ENCODE peak calls at places on chromosomes 13 and 19, in ten cellular contexts. One of them, this sample, is unnamed.

GRCh38 chr13:65497265-65497664 is 1732.9 kb downstream of the PCDH9 start:
- DNase-seq in NCI-H345: no peak
- DNase-seq in heart right ventricle: no peak
- DNase-seq in activated T-cell treated with anti-CD3 and anti-CD28 coated beads for 1 hour: no peak
- DNase-seq in psoas muscle: no peak
- DNase-seq in NCI-H1930: no peak
- DNase-seq in epithelial cell of esophagus: peak
- DNase-seq in DMS53: peak
- DNase-seq in activated naive CD4-positive, alpha-beta T cell: no peak
- DNase-seq in adipocyte: peak
- DNase-seq in this sample: no peak

GRCh38 chr19:33052352-33052972 is 12.2 kb downstream of the RHPN2 start:
- DNase-seq in adipocyte: peak
- DNase-seq in DMS53: peak
- DNase-seq in NCI-H1930: no peak
- DNase-seq in activated naive CD4-positive, alpha-beta T cell: no peak
- DNase-seq in heart right ventricle: no peak
- DNase-seq in psoas muscle: no peak
- DNase-seq in epithelial cell of esophagus: peak
- DNase-seq in activated T-cell treated with anti-CD3 and anti-CD28 coated beads for 1 hour: no peak
- DNase-seq in NCI-H345: peak
- DNase-seq in this sample: no peak

GRCh38 chr13:99796175-99796819 is 175.3 kb downstream of the ZIC5 start:
- DNase-seq in adipocyte: peak
- DNase-seq in heart right ventricle: no peak
- DNase-seq in NCI-H1930: no peak
- DNase-seq in epithelial cell of esophagus: peak
- DNase-seq in NCI-H345: no peak
- DNase-seq in activated T-cell treated with anti-CD3 and anti-CD28 coated beads for 1 hour: no peak
- DNase-seq in activated naive CD4-positive, alpha-beta T cell: no peak
- DNase-seq in DMS53: peak
- DNase-seq in psoas muscle: no peak
- DNase-seq in this sample: no peak

GRCh38 chr13:52815330-52815729 is 33.1 kb downstream of the PCDH8 start:
- DNase-seq in heart right ventricle: no peak
- DNase-seq in psoas muscle: no peak
- DNase-seq in activated naive CD4-positive, alpha-beta T cell: no peak
- DNase-seq in activated T-cell treated with anti-CD3 and anti-CD28 coated beads for 1 hour: no peak
- DNase-seq in DMS53: no peak
- DNase-seq in NCI-H1930: no peak
- DNase-seq in NCI-H345: no peak
- DNase-seq in adipocyte: no peak
- DNase-seq in epithelial cell of esophagus: no peak
- DNase-seq in this sample: no peak

GRCh38 chr19:16106121-16106520 is 5.6 kb upstream of the RAB8A start:
- DNase-seq in NCI-H1930: no peak
- DNase-seq in activated naive CD4-positive, alpha-beta T cell: no peak
- DNase-seq in adipocyte: peak
- DNase-seq in activated T-cell treated with anti-CD3 and anti-CD28 coated beads for 1 hour: no peak
- DNase-seq in NCI-H345: no peak
- DNase-seq in DMS53: no peak
- DNase-seq in epithelial cell of esophagus: peak
- DNase-seq in psoas muscle: no peak
- DNase-seq in heart right ventricle: no peak
- DNase-seq in this sample: no peak

GRCh38 chr19:1862424-1863307 is 713 bp downstream of the KLF16 start:
- DNase-seq in psoas muscle: peak
- DNase-seq in activated naive CD4-positive, alpha-beta T cell: no peak
- DNase-seq in adipocyte: peak
- DNase-seq in activated T-cell treated with anti-CD3 and anti-CD28 coated beads for 1 hour: no peak
- DNase-seq in NCI-H345: peak
- DNase-seq in heart right ventricle: peak
- DNase-seq in NCI-H1930: no peak
- DNase-seq in DMS53: peak
- DNase-seq in epithelial cell of esophagus: peak
- DNase-seq in this sample: peak

GRCh38 chr19:53868091-53868891 is 608 bp downstream of the MYADM start:
- DNase-seq in NCI-H345: no peak
- DNase-seq in activated naive CD4-positive, alpha-beta T cell: peak
- DNase-seq in epithelial cell of esophagus: peak
- DNase-seq in NCI-H1930: no peak
- DNase-seq in activated T-cell treated with anti-CD3 and anti-CD28 coated beads for 1 hour: no peak
- DNase-seq in DMS53: no peak
- DNase-seq in psoas muscle: peak
- DNase-seq in heart right ventricle: peak
- DNase-seq in adipocyte: peak
- DNase-seq in this sample: no peak

GRCh38 chr13:99150575-99151370 is 49.9 kb upstream of the UBAC2 start:
- DNase-seq in psoas muscle: no peak
- DNase-seq in adipocyte: peak
- DNase-seq in NCI-H345: no peak
- DNase-seq in heart right ventricle: no peak
- DNase-seq in activated T-cell treated with anti-CD3 and anti-CD28 coated beads for 1 hour: no peak
- DNase-seq in epithelial cell of esophagus: peak
- DNase-seq in NCI-H1930: no peak
- DNase-seq in DMS53: no peak
- DNase-seq in activated naive CD4-positive, alpha-beta T cell: no peak
- DNase-seq in this sample: no peak

GRCh38 chr13:30766957-30767603 is 31.7 kb downstream of the ALOX5AP start:
- DNase-seq in psoas muscle: no peak
- DNase-seq in activated naive CD4-positive, alpha-beta T cell: no peak
- DNase-seq in epithelial cell of esophagus: no peak
- DNase-seq in adipocyte: no peak
- DNase-seq in NCI-H1930: no peak
- DNase-seq in activated T-cell treated with anti-CD3 and anti-CD28 coated beads for 1 hour: no peak
- DNase-seq in DMS53: no peak
- DNase-seq in NCI-H345: no peak
- DNase-seq in heart right ventricle: no peak
- DNase-seq in this sample: no peak

GRCh38 chr13:99040536-99041141 is 62.8 kb upstream of the DOCK9 start:
- DNase-seq in adipocyte: no peak
- DNase-seq in epithelial cell of esophagus: peak
- DNase-seq in DMS53: peak
- DNase-seq in activated T-cell treated with anti-CD3 and anti-CD28 coated beads for 1 hour: no peak
- DNase-seq in NCI-H1930: no peak
- DNase-seq in heart right ventricle: no peak
- DNase-seq in NCI-H345: peak
- DNase-seq in activated naive CD4-positive, alpha-beta T cell: no peak
- DNase-seq in psoas muscle: no peak
- DNase-seq in this sample: no peak

GRCh38 chr13:43573361-43573740 is 213.4 kb downstream of the ENOX1 start:
- DNase-seq in epithelial cell of esophagus: peak
- DNase-seq in adipocyte: peak
- DNase-seq in psoas muscle: no peak
- DNase-seq in heart right ventricle: no peak
- DNase-seq in NCI-H345: no peak
- DNase-seq in DMS53: no peak
- DNase-seq in activated naive CD4-positive, alpha-beta T cell: no peak
- DNase-seq in activated T-cell treated with anti-CD3 and anti-CD28 coated beads for 1 hour: no peak
- DNase-seq in NCI-H1930: no peak
- DNase-seq in this sample: no peak

GRCh38 chr19:41354343-41354974 is 737 bp upstream of the TGFB1 start:
- DNase-seq in heart right ventricle: peak
- DNase-seq in adipocyte: no peak
- DNase-seq in epithelial cell of esophagus: no peak
- DNase-seq in activated naive CD4-positive, alpha-beta T cell: no peak
- DNase-seq in psoas muscle: no peak
- DNase-seq in NCI-H1930: no peak
- DNase-seq in activated T-cell treated with anti-CD3 and anti-CD28 coated beads for 1 hour: no peak
- DNase-seq in NCI-H345: no peak
- DNase-seq in DMS53: no peak
- DNase-seq in this sample: no peak

GRCh38 chr19:8320564-8321066 is 560 bp downstream of the NDUFA7 start:
- DNase-seq in NCI-H345: no peak
- DNase-seq in NCI-H1930: no peak
- DNase-seq in activated naive CD4-positive, alpha-beta T cell: no peak
- DNase-seq in psoas muscle: no peak
- DNase-seq in epithelial cell of esophagus: no peak
- DNase-seq in adipocyte: no peak
- DNase-seq in heart right ventricle: no peak
- DNase-seq in activated T-cell treated with anti-CD3 and anti-CD28 coated beads for 1 hour: no peak
- DNase-seq in DMS53: peak
- DNase-seq in this sample: no peak

GRCh38 chr19:42150353-42150752 is 18.1 kb upstream of the POU2F2 start:
- DNase-seq in psoas muscle: no peak
- DNase-seq in DMS53: no peak
- DNase-seq in heart right ventricle: no peak
- DNase-seq in NCI-H1930: no peak
- DNase-seq in activated T-cell treated with anti-CD3 and anti-CD28 coated beads for 1 hour: no peak
- DNase-seq in activated naive CD4-positive, alpha-beta T cell: no peak
- DNase-seq in adipocyte: no peak
- DNase-seq in NCI-H345: peak
- DNase-seq in epithelial cell of esophagus: no peak
- DNase-seq in this sample: no peak

GRCh38 chr13:36251528-36251927 is 37.2 kb upstream of the SOHLH2 start:
- DNase-seq in NCI-H345: no peak
- DNase-seq in psoas muscle: no peak
- DNase-seq in adipocyte: peak
- DNase-seq in heart right ventricle: no peak
- DNase-seq in DMS53: peak
- DNase-seq in NCI-H1930: no peak
- DNase-seq in epithelial cell of esophagus: peak
- DNase-seq in activated naive CD4-positive, alpha-beta T cell: no peak
- DNase-seq in activated T-cell treated with anti-CD3 and anti-CD28 coated beads for 1 hour: no peak
- DNase-seq in this sample: no peak

GRCh38 chr13:66402071-66402470 is 828.1 kb downstream of the PCDH9 start:
- DNase-seq in DMS53: no peak
- DNase-seq in heart right ventricle: no peak
- DNase-seq in activated T-cell treated with anti-CD3 and anti-CD28 coated beads for 1 hour: no peak
- DNase-seq in NCI-H1930: peak
- DNase-seq in activated naive CD4-positive, alpha-beta T cell: no peak
- DNase-seq in epithelial cell of esophagus: no peak
- DNase-seq in psoas muscle: no peak
- DNase-seq in NCI-H345: no peak
- DNase-seq in adipocyte: no peak
- DNase-seq in this sample: no peak

GRCh38 chr13:35923347-35923746 is 207.8 kb downstream of the DCLK1 start:
- DNase-seq in epithelial cell of esophagus: peak
- DNase-seq in NCI-H1930: no peak
- DNase-seq in adipocyte: peak
- DNase-seq in NCI-H345: peak
- DNase-seq in activated naive CD4-positive, alpha-beta T cell: no peak
- DNase-seq in psoas muscle: no peak
- DNase-seq in heart right ventricle: peak
- DNase-seq in DMS53: no peak
- DNase-seq in activated T-cell treated with anti-CD3 and anti-CD28 coated beads for 1 hour: no peak
- DNase-seq in this sample: no peak

GRCh38 chr19:15452111-15453047 is 2.6 kb upstream of the WIZ start:
- DNase-seq in NCI-H1930: peak
- DNase-seq in heart right ventricle: peak
- DNase-seq in epithelial cell of esophagus: peak
- DNase-seq in NCI-H345: peak
- DNase-seq in DMS53: peak
- DNase-seq in activated T-cell treated with anti-CD3 and anti-CD28 coated beads for 1 hour: no peak
- DNase-seq in adipocyte: peak
- DNase-seq in activated naive CD4-positive, alpha-beta T cell: no peak
- DNase-seq in psoas muscle: peak
- DNase-seq in this sample: peak

GRCh38 chr19:50480281-50481111 is 3.8 kb upstream of the GARIN5A start:
- DNase-seq in NCI-H345: no peak
- DNase-seq in psoas muscle: no peak
- DNase-seq in activated naive CD4-positive, alpha-beta T cell: no peak
- DNase-seq in NCI-H1930: no peak
- DNase-seq in activated T-cell treated with anti-CD3 and anti-CD28 coated beads for 1 hour: no peak
- DNase-seq in epithelial cell of esophagus: no peak
- DNase-seq in adipocyte: no peak
- DNase-seq in heart right ventricle: no peak
- DNase-seq in DMS53: no peak
- DNase-seq in this sample: no peak

GRCh38 chr19:17703823-17704463 is 15.3 kb upstream of the MAP1S start:
- DNase-seq in activated naive CD4-positive, alpha-beta T cell: peak
- DNase-seq in heart right ventricle: peak
- DNase-seq in epithelial cell of esophagus: peak
- DNase-seq in NCI-H345: peak
- DNase-seq in psoas muscle: peak
- DNase-seq in DMS53: peak
- DNase-seq in adipocyte: peak
- DNase-seq in activated T-cell treated with anti-CD3 and anti-CD28 coated beads for 1 hour: peak
- DNase-seq in NCI-H1930: no peak
- DNase-seq in this sample: no peak

GRCh38 chr13:59601993-59602392 is 561.7 kb downstream of the DIAPH3 start:
- DNase-seq in adipocyte: no peak
- DNase-seq in NCI-H1930: no peak
- DNase-seq in DMS53: no peak
- DNase-seq in psoas muscle: no peak
- DNase-seq in epithelial cell of esophagus: peak
- DNase-seq in NCI-H345: no peak
- DNase-seq in heart right ventricle: no peak
- DNase-seq in activated T-cell treated with anti-CD3 and anti-CD28 coated beads for 1 hour: no peak
- DNase-seq in activated naive CD4-positive, alpha-beta T cell: no peak
- DNase-seq in this sample: no peak

GRCh38 chr13:112973577-112973951 is 4.5 kb downstream of the MCF2L start:
- DNase-seq in activated naive CD4-positive, alpha-beta T cell: no peak
- DNase-seq in adipocyte: no peak
- DNase-seq in NCI-H1930: no peak
- DNase-seq in NCI-H345: no peak
- DNase-seq in heart right ventricle: no peak
- DNase-seq in activated T-cell treated with anti-CD3 and anti-CD28 coated beads for 1 hour: no peak
- DNase-seq in psoas muscle: no peak
- DNase-seq in epithelial cell of esophagus: no peak
- DNase-seq in DMS53: peak
- DNase-seq in this sample: no peak

GRCh38 chr13:97875218-97875617 is 78.3 kb upstream of the IPO5 start:
- DNase-seq in epithelial cell of esophagus: no peak
- DNase-seq in NCI-H345: no peak
- DNase-seq in NCI-H1930: no peak
- DNase-seq in activated T-cell treated with anti-CD3 and anti-CD28 coated beads for 1 hour: no peak
- DNase-seq in activated naive CD4-positive, alpha-beta T cell: no peak
- DNase-seq in heart right ventricle: no peak
- DNase-seq in DMS53: no peak
- DNase-seq in psoas muscle: no peak
- DNase-seq in adipocyte: no peak
- DNase-seq in this sample: no peak

GRCh38 chr13:43805071-43805468 is 18.3 kb upstream of the ENOX1 start:
- DNase-seq in adipocyte: peak
- DNase-seq in epithelial cell of esophagus: peak
- DNase-seq in psoas muscle: no peak
- DNase-seq in NCI-H345: peak
- DNase-seq in DMS53: peak
- DNase-seq in activated T-cell treated with anti-CD3 and anti-CD28 coated beads for 1 hour: no peak
- DNase-seq in NCI-H1930: no peak
- DNase-seq in heart right ventricle: no peak
- DNase-seq in activated naive CD4-positive, alpha-beta T cell: no peak
- DNase-seq in this sample: no peak

GRCh38 chr19:3827306-3827705 is 41.1 kb upstream of the MATK start:
- DNase-seq in psoas muscle: no peak
- DNase-seq in epithelial cell of esophagus: no peak
- DNase-seq in activated naive CD4-positive, alpha-beta T cell: no peak
- DNase-seq in DMS53: no peak
- DNase-seq in activated T-cell treated with anti-CD3 and anti-CD28 coated beads for 1 hour: no peak
- DNase-seq in NCI-H345: no peak
- DNase-seq in heart right ventricle: no peak
- DNase-seq in adipocyte: no peak
- DNase-seq in NCI-H1930: no peak
- DNase-seq in this sample: no peak

GRCh38 chr13:114089341-114089740 is 43.1 kb downstream of the RASA3 start:
- DNase-seq in activated naive CD4-positive, alpha-beta T cell: no peak
- DNase-seq in epithelial cell of esophagus: no peak
- DNase-seq in activated T-cell treated with anti-CD3 and anti-CD28 coated beads for 1 hour: no peak
- DNase-seq in NCI-H345: no peak
- DNase-seq in psoas muscle: no peak
- DNase-seq in adipocyte: no peak
- DNase-seq in DMS53: no peak
- DNase-seq in NCI-H1930: no peak
- DNase-seq in heart right ventricle: no peak
- DNase-seq in this sample: no peak

GRCh38 chr13:69956343-69956742 is 151.3 kb upstream of the ATXN8OS start:
- DNase-seq in heart right ventricle: no peak
- DNase-seq in activated naive CD4-positive, alpha-beta T cell: no peak
- DNase-seq in NCI-H1930: no peak
- DNase-seq in NCI-H345: no peak
- DNase-seq in epithelial cell of esophagus: no peak
- DNase-seq in psoas muscle: no peak
- DNase-seq in adipocyte: no peak
- DNase-seq in activated T-cell treated with anti-CD3 and anti-CD28 coated beads for 1 hour: no peak
- DNase-seq in DMS53: no peak
- DNase-seq in this sample: no peak

GRCh38 chr19:5801796-5802616 is 2.9 kb upstream of the NRTN start:
- DNase-seq in psoas muscle: no peak
- DNase-seq in adipocyte: peak
- DNase-seq in NCI-H1930: peak
- DNase-seq in epithelial cell of esophagus: no peak
- DNase-seq in activated T-cell treated with anti-CD3 and anti-CD28 coated beads for 1 hour: no peak
- DNase-seq in heart right ventricle: no peak
- DNase-seq in activated naive CD4-positive, alpha-beta T cell: no peak
- DNase-seq in NCI-H345: no peak
- DNase-seq in DMS53: no peak
- DNase-seq in this sample: peak